ENCODE peak calls at places on chromosomes 7 and 10, in four cellular contexts. Q is prostate gland, M is stomach, V is HCT116. X is an unnamed sample. For H3K4me1, the result is how much of the 10 kb centered on the place peaks cover.

GRCh38 chr7:4164556-4164955 is 517.5 kb upstream of the FOXK1 start:
- DNase-seq in M (no peak), Q (no peak), V (no peak), X (no peak)

GRCh38 chr10:92868557-92868956 is 20.2 kb downstream of the EXOC6 start:
- DNase-seq in M (no peak), Q (no peak), V (no peak), X (no peak)

GRCh38 chr10:97861351-97861750 is 11.7 kb downstream of the GOLGA7B start:
- DNase-seq in M (no peak), V (no peak), Q (no peak), X (peak)

GRCh38 chr7:997404-998395 is 14.7 kb downstream of the CYP2W1 start:
- DNase-seq in V (no peak), M (no peak), Q (no peak), X (no peak)

GRCh38 chr7:130232209-130232608 is 24.5 kb downstream of the SSMEM1 start:
- DNase-seq in M (no peak), Q (no peak), V (no peak), X (no peak)

GRCh38 chr10:629186-629998 is 60.1 kb downstream of the DIP2C start:
- DNase-seq in Q (no peak), V (no peak), M (no peak), X (no peak)

GRCh38 chr10:48469516-48470020 is 135.3 kb downstream of the ARHGAP22 start:
- DNase-seq in Q (no peak), M (peak), V (no peak), X (no peak)

GRCh38 chr10:1607466-1607865 is 129.9 kb downstream of the ADARB2 start:
- DNase-seq in V (no peak), M (no peak), Q (no peak), X (no peak)

GRCh38 chr7:1812693-1813393 is 142.8 kb downstream of the ELFN1 start:
- DNase-seq in V (no peak), M (no peak), Q (no peak), X (no peak)

GRCh38 chr10:19049577-19049976 is 976 bp downstream of the MALRD1 start:
- DNase-seq in M (no peak), V (no peak), Q (no peak), X (no peak)

GRCh38 chr10:86942441-86943315 is 14.7 kb downstream of the MMRN2 start:
- DNase-seq in Q (no peak), V (no peak), M (peak), X (peak)

GRCh38 chr7:6232534-6232933 is 39.9 kb downstream of the CYTH3 start:
- DNase-seq in Q (no peak), M (peak), V (no peak), X (peak)

GRCh38 chr10:62384057-62384446 is 9.9 kb downstream of the ZNF365 start:
- DNase-seq in V (peak), M (no peak), Q (no peak), X (no peak)

GRCh38 chr7:46786221-46786951 is 795.5 kb downstream of the TNS3 start:
- DNase-seq in Q (peak), V (no peak), M (no peak), X (no peak)

GRCh38 chr7:19916011-19916410 is 142.6 kb upstream of the TMEM196 start:
- DNase-seq in Q (no peak), V (peak), M (no peak), X (no peak)

GRCh38 chr10:117546630-117547300 is 4.2 kb downstream of the EMX2 start:
- DNase-seq in V (no peak), M (no peak), Q (no peak), X (peak)

GRCh38 chr7:135282621-135283295 is 49.1 kb downstream of the STRA8 start:
- DNase-seq in Q (no peak), M (no peak), V (no peak), X (no peak)

GRCh38 chr7:128405345-128406146 is 4.2 kb downstream of the IMPDH1 start:
- DNase-seq in V (no peak), M (peak), Q (no peak), X (peak)

GRCh38 chr7:16091951-16092350 is 329.4 kb downstream of the CRPPA start:
- DNase-seq in V (no peak), Q (no peak), M (no peak), X (no peak)

GRCh38 chr10:100008708-100009282 is 952 bp downstream of the DNMBP start:
- DNase-seq in V (no peak), Q (no peak), M (no peak), X (no peak)

GRCh38 chr10:14549496-14549895 is 218.8 kb upstream of the FRMD4A start:
- DNase-seq in M (no peak), V (no peak), Q (no peak), X (no peak)

GRCh38 chr7:47069385-47070076 is 512.4 kb downstream of the TNS3 start:
- DNase-seq in M (no peak), Q (no peak), V (no peak), X (no peak)

GRCh38 chr7:1021366-1021765 is 23.0 kb upstream of the GPR146 start:
- DNase-seq in Q (no peak), M (no peak), V (no peak), X (no peak)

GRCh38 chr10:69446650-69447151 is 4.6 kb upstream of the TSPAN15 start:
- DNase-seq in M (no peak), Q (peak), V (peak), X (no peak)

GRCh38 chr7:26958834-26959233 is 94.4 kb upstream of the SKAP2 start:
- DNase-seq in Q (no peak), V (peak), M (no peak), X (no peak)

GRCh38 chr10:5560142-5560843 is 35.5 kb downstream of the CALML3 start:
- DNase-seq in Q (no peak), V (no peak), M (peak), X (no peak)

GRCh38 chr7:115479448-115479847 is 551.1 kb downstream of the TFEC start:
- DNase-seq in M (no peak), Q (no peak), V (no peak), X (no peak)

GRCh38 chr10:75512534-75512933 is 81.1 kb downstream of the LRMDA start:
- DNase-seq in V (no peak), Q (peak), M (peak), X (no peak)

GRCh38 chr10:119298788-119299187 is 91.4 kb downstream of the GRK5 start:
- DNase-seq in M (no peak), V (no peak), Q (no peak), X (no peak)

GRCh38 chr10:91410638-91411367 is 659 bp downstream of the HECTD2 start:
- DNase-seq in Q (peak), M (no peak), V (no peak), X (peak)
- TF ChIP-seq POLR2AphosphoS5 in Q (no peak), M (no peak), V (no peak), X (peak)

GRCh38 chr7:117014099-117014656 is 60.9 kb downstream of the ST7 start:
- DNase-seq in Q (no peak), V (no peak), M (no peak), X (no peak)

GRCh38 chr7:117009705-117010361 is 56.5 kb downstream of the ST7 start:
- DNase-seq in V (no peak), M (no peak), Q (no peak), X (no peak)

GRCh38 chr7:117012284-117013174 is 59.2 kb downstream of the ST7 start:
- DNase-seq in V (peak), Q (no peak), M (no peak), X (no peak)

GRCh38 chr7:117010375-117011133 is 57.3 kb downstream of the ST7 start:
- DNase-seq in Q (no peak), V (no peak), M (no peak), X (no peak)

DNA sequence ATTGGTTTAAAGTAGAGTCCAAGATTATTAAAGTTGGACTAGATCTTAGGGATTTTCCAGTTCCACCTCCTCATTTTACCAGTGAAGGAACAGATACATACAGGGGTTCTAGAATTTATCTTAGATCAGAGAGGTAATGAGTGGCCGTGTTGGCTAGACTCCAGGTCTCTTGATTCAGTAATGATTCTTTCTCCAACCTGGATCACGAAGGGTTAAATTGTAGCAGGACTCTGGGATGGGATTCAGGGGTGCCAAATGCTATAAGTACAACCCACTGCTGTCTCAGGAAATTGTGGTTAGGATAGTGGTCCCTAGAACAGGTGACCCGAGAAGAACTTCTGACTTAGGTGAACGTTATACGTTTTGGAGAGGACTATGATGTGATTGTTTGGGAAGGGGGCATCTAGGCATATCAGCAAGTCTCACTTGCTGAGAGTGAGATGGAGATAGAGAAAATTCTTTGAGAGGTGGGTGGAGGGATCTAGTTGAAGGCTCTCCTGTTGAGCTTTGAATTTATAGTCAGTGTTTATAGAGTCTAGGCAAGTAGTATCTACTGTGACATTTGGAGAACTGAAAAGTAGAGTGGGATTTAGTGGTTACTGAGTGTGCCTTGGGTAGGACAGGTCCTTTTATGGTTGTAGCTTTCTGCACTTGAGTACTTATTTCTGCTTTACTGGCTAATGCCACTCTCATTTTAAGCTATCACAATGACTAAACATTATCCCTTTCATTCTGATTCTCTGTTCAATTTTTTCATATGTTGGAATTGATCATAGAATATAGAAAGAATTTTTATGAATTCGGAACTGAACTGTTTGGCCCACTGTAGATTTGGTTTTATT is 58.3 kb downstream of the ST7 start:
- DNase-seq in Q (no peak), V (no peak), M (no peak), X (no peak)
- H3K4me1 ChIP-seq in Q (under half), V (under half), M (under half), X (under half)

DNA sequence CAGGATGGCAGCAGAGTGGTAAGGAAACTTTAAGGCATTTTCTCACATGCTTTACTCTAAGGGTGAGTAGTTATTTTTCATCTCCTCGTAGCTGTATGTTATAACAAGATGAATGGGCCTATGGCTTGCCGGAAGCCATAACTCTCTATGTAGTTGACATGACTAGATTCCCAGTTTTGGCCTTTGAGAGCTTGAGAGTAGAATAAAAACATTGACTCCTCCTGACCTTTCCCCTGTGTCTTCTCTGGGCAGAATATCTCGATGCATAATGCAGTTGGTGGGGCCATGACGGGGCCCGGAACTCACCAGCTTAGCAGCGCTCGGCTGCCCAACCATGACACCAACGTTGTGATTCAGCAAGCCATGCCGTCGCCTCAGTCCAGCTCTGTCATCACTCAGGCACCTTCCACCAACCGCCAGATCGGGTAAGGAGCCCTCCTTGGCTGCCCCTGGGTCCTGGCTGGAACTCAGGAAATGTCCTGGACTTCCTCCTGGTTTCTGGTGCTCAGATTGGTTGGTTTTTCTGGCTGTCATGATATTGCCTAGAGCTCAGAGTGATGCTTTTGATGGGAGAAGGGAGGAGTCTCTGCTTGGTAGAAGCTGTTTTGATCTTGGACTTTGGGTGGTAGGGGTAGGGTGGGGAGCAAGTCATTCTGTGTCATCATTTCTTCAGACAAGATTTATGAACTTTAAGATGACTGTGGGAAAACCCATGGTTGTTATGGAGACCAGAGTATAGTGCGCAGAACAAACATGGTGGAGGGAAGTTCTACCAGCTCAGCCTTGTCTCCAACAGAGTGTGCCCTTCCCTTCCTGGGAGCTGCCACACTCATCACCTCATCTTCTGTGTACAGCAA is 158.0 kb downstream of the CREB5 start:
- DNase-seq in M (no peak), Q (no peak), V (no peak), X (peak)
- TF ChIP-seq POLR2AphosphoS5 in M (no peak), Q (no peak), V (no peak), X (no peak)

GRCh38 chr10:64039208-64039607 is 518.0 kb downstream of the REEP3 start:
- DNase-seq in V (no peak), M (no peak), Q (no peak), X (no peak)
- H3K4me1 ChIP-seq in V (under half), M (under half), Q (under half), X (under half)

GRCh38 chr10:7593905-7594304 is 72.9 kb downstream of the ITIH5 start:
- DNase-seq in V (no peak), M (no peak), Q (no peak), X (no peak)
- TF ChIP-seq POLR2AphosphoS5 in V (no peak), M (no peak), Q (peak), X (no peak)

DNA sequence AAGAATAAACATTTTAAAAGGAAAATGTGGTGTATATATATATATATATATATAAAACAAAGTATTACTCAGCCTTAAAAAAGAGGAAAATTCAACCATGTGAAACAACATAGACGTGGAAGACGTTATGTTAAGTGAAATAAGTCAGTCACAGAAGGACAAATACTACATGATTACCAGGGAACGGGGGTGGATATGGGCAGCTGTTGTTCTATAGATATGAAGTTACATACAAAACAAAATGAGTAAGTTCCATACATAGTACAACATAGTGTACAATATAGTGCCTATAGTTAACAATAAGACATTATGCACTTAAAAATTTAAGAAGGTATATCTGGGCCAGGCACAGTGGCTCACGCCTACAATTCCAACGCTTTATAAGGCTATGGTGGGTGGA is 48.8 kb downstream of the SGMS1 start:
- DNase-seq in M (no peak), V (no peak), Q (no peak), X (no peak)
- H3K4me1 ChIP-seq in M (half or more), V (under half), Q (under half), X (under half)

GRCh38 chr10:126224967-126225671 is 163.2 kb downstream of the ADAM12 start:
- DNase-seq in V (no peak), Q (no peak), M (no peak), X (no peak)
- TF ChIP-seq POLR2AphosphoS5 in V (no peak), Q (no peak), M (no peak), X (no peak)

GRCh38 chr10:80511984-80512634 is 25.6 kb upstream of the SH2D4B start:
- DNase-seq in Q (no peak), M (no peak), V (no peak), X (peak)
- H3K4me1 ChIP-seq in Q (under half), M (under half), V (under half), X (under half)

GRCh38 chr7:151853896-151854807 is 22.8 kb downstream of the PRKAG2 start:
- DNase-seq in Q (no peak), V (no peak), M (no peak), X (no peak)
- TF ChIP-seq POLR2AphosphoS5 in Q (no peak), V (no peak), M (no peak), X (no peak)

DNA sequence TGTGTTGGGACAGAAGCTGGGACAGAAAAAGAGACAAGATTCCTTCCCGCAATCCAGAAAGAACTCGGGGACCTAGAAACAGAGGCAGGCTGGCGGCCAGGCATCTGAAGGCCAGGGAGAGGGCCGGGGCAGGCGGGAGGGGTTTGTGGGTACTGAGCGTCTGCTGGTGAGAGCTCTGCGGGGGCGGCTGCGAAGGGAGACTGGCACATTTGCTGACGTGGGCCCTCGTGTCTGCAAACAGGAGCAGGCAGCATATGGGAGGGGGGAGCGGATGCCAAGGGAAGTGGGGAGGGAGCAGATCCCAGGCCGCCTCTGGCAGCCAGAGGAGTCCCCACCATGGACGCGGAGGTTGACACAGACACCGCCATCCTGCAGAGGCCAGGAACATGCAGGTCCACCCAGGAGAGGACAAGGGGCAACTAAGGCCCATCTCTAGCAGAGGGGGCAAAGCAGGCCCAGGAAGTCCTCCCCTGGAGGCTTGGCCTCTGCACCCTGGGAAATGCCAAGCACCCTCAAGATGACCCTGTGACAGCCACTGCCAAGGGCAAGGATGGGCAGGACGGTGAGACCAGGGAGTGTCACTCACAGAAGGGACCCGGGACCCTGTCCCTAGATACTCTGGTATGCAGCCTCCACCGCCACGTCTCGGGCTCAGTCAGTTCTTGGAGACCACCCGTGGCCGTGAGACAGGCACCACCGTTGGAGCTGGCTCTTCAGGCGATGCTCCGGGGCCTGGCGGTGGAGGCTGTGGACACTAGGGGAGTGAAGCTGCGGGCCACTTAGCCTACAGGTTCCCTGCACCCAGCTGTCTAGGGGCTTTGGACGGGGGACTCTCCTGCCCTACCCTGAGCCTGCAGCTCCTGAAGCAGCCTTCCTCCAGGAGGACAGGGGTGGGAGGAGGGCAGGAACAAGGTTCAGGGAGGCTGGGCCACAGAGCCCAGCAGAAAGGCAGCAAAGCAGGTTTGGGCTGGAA is 32.0 kb downstream of the KCNH2 start:
- DNase-seq in M (peak), Q (no peak), V (no peak), X (peak)
- H3K4me1 ChIP-seq in M (under half), Q (under half), V (under half), X (under half)